ENCODE peak calls at places on chromosomes 1 and 21, in ten cellular contexts. N, I, V, P, C, U, Z, J, F and T are unnamed samples.

GRCh38 chr21:45306453-45306831 is 18.7 kb upstream of the POFUT2 start:
- DNase-seq in I (no peak), N (no peak), P (no peak), V (no peak), U (no peak), F (no peak), J (no peak), C (no peak), Z (no peak), T (no peak)

GRCh38 chr1:243939167-243939848 is 89.3 kb upstream of the AKT3 start:
- DNase-seq in J (peak), F (peak), N (no peak), C (no peak), I (no peak), U (no peak), V (no peak), Z (no peak), P (peak), T (no peak)

GRCh38 chr1:79188371-79188770 is 181.8 kb upstream of the ADGRL4 start:
- DNase-seq in C (no peak), V (no peak), F (no peak), Z (no peak), U (no peak), J (peak), I (peak), P (peak), N (peak), T (no peak)

GRCh38 chr1:117770981-117771531 is 158.4 kb downstream of the GDAP2 start:
- DNase-seq in F (no peak), J (no peak), Z (no peak), N (no peak), V (no peak), C (no peak), P (no peak), I (no peak), U (no peak), T (no peak)

GRCh38 chr1:48817505-48818114 is 40.9 kb upstream of the BEND5 start:
- DNase-seq in C (peak), Z (peak), V (peak), J (peak), P (peak), F (peak), I (peak), U (no peak), N (peak), T (peak)

GRCh38 chr1:111656093-111657017 is 36.8 kb downstream of the RAP1A start:
- DNase-seq in U (no peak), F (peak), V (peak), Z (peak), I (peak), J (peak), N (peak), P (peak), C (no peak), T (no peak)

GRCh38 chr1:246794261-246795093 is 70.3 kb downstream of the SCCPDH start:
- DNase-seq in F (peak), V (no peak), I (no peak), Z (no peak), C (no peak), N (no peak), J (no peak), P (peak), U (no peak), T (no peak)

GRCh38 chr21:33552093-33552998 is 9.5 kb downstream of the SON start:
- DNase-seq in I (no peak), U (no peak), Z (no peak), J (no peak), P (no peak), N (no peak), V (no peak), F (no peak), C (no peak), T (no peak)

GRCh38 chr1:13807213-13807612 is 107.2 kb downstream of the PRDM2 start:
- DNase-seq in Z (peak), P (no peak), C (peak), F (peak), N (no peak), J (peak), U (no peak), I (peak), V (no peak), T (no peak)

GRCh38 chr1:1088036-1088800 is 14.1 kb upstream of the RNF223 start:
- DNase-seq in P (no peak), I (no peak), N (no peak), F (no peak), Z (no peak), J (no peak), V (no peak), C (peak), U (no peak), T (no peak)

GRCh38 chr21:34141373-34141772 is 68.0 kb downstream of the MRPS6 start:
- DNase-seq in N (no peak), U (no peak), Z (no peak), F (no peak), C (no peak), I (no peak), J (no peak), P (no peak), V (no peak), T (no peak)

GRCh38 chr1:217273866-217274265 is 357.0 kb downstream of the GPATCH2 start:
- DNase-seq in I (no peak), N (no peak), U (no peak), F (no peak), V (no peak), P (no peak), J (peak), Z (no peak), C (no peak), T (no peak)

GRCh38 chr1:92310185-92310597 is 11.3 kb downstream of the RPAP2 start:
- DNase-seq in P (peak), N (no peak), V (peak), F (no peak), I (peak), C (no peak), J (peak), U (no peak), Z (no peak), T (no peak)

GRCh38 chr1:201599548-201599947 is 60.6 kb downstream of the NAV1 start:
- DNase-seq in N (no peak), V (no peak), J (no peak), F (no peak), I (no peak), Z (no peak), P (no peak), C (no peak), U (no peak), T (no peak)

GRCh38 chr1:109980324-109981127 is 4.0 kb upstream of the AHCYL1 start:
- DNase-seq in C (no peak), N (peak), U (no peak), F (peak), I (peak), J (no peak), V (no peak), Z (peak), P (no peak), T (no peak)

GRCh38 chr1:119911775-119912174 is 15.5 kb upstream of the ADAM30 start:
- DNase-seq in F (no peak), U (no peak), N (no peak), J (no peak), Z (no peak), P (no peak), C (no peak), I (no peak), V (no peak), T (no peak)

GRCh38 chr1:3327936-3328590 is 126.4 kb upstream of the ARHGEF16 start:
- DNase-seq in J (peak), P (no peak), N (no peak), F (no peak), V (no peak), U (no peak), I (no peak), C (no peak), Z (no peak), T (no peak)

GRCh38 chr1:86137458-86137857 is 19.1 kb downstream of the COL24A1 start:
- DNase-seq in P (peak), U (no peak), C (no peak), I (no peak), F (peak), V (peak), J (peak), Z (no peak), N (no peak), T (no peak)

GRCh38 chr1:183922197-183922596 is 115.3 kb downstream of the COLGALT2 start:
- DNase-seq in N (no peak), P (no peak), F (no peak), Z (no peak), V (no peak), C (no peak), U (no peak), I (no peak), J (no peak), T (no peak)
- TF ChIP-seq CTCF in N (peak), P (peak), F (no peak), Z (no peak), V (peak), C (no peak), U (no peak), I (peak), J (peak), T (no peak)

GRCh38 chr1:93732514-93732913 is 50.9 kb upstream of the BCAR3 start:
- DNase-seq in I (no peak), N (no peak), Z (no peak), J (no peak), F (no peak), U (no peak), P (no peak), C (no peak), V (no peak), T (no peak)
- TF ChIP-seq CTCF in I (peak), N (peak), Z (no peak), J (peak), F (no peak), U (no peak), P (peak), C (no peak), V (no peak), T (no peak)

DNA sequence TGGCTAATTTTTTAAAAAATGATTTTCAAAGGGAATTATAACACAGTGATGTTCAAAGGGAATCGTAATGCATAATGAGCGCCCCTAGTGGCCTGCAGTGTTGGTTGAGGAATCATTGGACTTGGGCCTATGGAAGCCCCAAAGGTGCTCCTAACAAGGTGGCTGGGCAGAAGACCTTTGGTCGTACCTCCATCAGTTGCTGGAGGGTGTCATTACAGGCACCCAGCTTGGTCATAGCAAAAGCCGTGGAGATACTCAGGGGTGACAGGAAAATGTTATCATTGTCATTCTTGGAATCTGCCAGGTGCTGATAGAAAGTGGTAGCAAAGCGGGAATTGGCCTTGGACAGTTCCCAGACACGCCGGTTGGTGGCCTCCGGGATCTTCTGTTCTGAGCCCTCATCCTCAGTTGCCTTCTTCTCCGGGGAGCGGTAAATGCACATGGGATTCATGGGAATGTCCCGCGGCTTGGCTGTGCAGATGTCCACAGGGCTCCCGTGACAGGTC is 2.7 kb downstream of the SERPINC1 start:
- DNase-seq in J (peak), P (no peak), N (peak), C (peak), V (peak), Z (peak), U (no peak), I (peak), F (peak), T (no peak)
- TF ChIP-seq CTCF in J (peak), P (peak), N (peak), C (peak), V (peak), Z (peak), U (no peak), I (peak), F (peak), T (no peak)

GRCh38 chr21:17900990-17901385 is 81.8 kb upstream of the C21orf91 start:
- DNase-seq in U (no peak), P (no peak), J (no peak), I (no peak), C (no peak), N (no peak), F (no peak), Z (no peak), V (no peak), T (no peak)

GRCh38 chr21:17903929-17904639 is 84.9 kb upstream of the C21orf91 start:
- DNase-seq in J (peak), C (no peak), P (peak), I (no peak), F (no peak), V (no peak), U (no peak), N (no peak), Z (no peak), T (no peak)

GRCh38 chr21:17901458-17902092 is 82.4 kb upstream of the C21orf91 start:
- DNase-seq in Z (no peak), P (peak), I (peak), C (no peak), J (no peak), F (no peak), N (no peak), V (no peak), U (no peak), T (no peak)

GRCh38 chr21:17900281-17900989 is 81.3 kb upstream of the C21orf91 start:
- DNase-seq in F (no peak), N (no peak), J (no peak), I (no peak), V (no peak), U (no peak), P (no peak), Z (peak), C (no peak), T (no peak)

GRCh38 chr21:17903029-17903806 is 84.1 kb upstream of the C21orf91 start:
- DNase-seq in I (peak), F (no peak), P (peak), Z (no peak), U (no peak), N (no peak), V (peak), C (no peak), J (peak), T (no peak)
- TF ChIP-seq CTCF in I (no peak), F (no peak), P (no peak), Z (peak), U (no peak), N (peak), V (peak), C (peak), J (no peak), T (no peak)

GRCh38 chr1:43436371-43436770 is 17.4 kb downstream of the HYI start:
- DNase-seq in Z (no peak), I (no peak), J (no peak), N (no peak), V (no peak), P (peak), C (no peak), F (no peak), U (no peak), T (no peak)

GRCh38 chr1:43432907-43433306 is 20.8 kb downstream of the HYI start:
- DNase-seq in P (no peak), J (no peak), C (no peak), U (no peak), N (no peak), Z (no peak), I (no peak), F (no peak), V (no peak), T (no peak)

GRCh38 chr1:43437031-43437973 is 16.4 kb downstream of the HYI start:
- DNase-seq in Z (no peak), P (no peak), F (no peak), N (no peak), I (no peak), U (no peak), V (no peak), C (no peak), J (no peak), T (peak)

GRCh38 chr1:43434256-43434655 is 19.5 kb downstream of the HYI start:
- DNase-seq in V (no peak), U (no peak), C (no peak), P (no peak), N (no peak), Z (no peak), J (no peak), F (no peak), I (no peak), T (no peak)

GRCh38 chr1:43435146-43436145 is 18.3 kb downstream of the HYI start:
- DNase-seq in V (no peak), I (no peak), N (no peak), F (no peak), C (no peak), U (no peak), J (peak), P (peak), Z (no peak), T (no peak)
- TF ChIP-seq CTCF in V (no peak), I (no peak), N (no peak), F (no peak), C (no peak), U (no peak), J (no peak), P (no peak), Z (no peak), T (no peak)

GRCh38 chr1:152878042-152878441 is at the start of gene SMCP:
- DNase-seq in J (no peak), C (no peak), I (peak), U (no peak), F (peak), V (no peak), N (no peak), Z (peak), P (no peak), T (no peak)
- TF ChIP-seq CTCF in J (no peak), C (peak), I (peak), U (no peak), F (no peak), V (peak), N (peak), Z (peak), P (no peak), T (no peak)

GRCh38 chr1:8813016-8813763 is 4.2 kb downstream of the RERE start:
- DNase-seq in F (no peak), Z (no peak), J (peak), N (no peak), I (no peak), P (peak), U (no peak), C (no peak), V (no peak), T (no peak)

GRCh38 chr1:8815582-8816285 is 1.7 kb downstream of the RERE start:
- DNase-seq in F (no peak), N (no peak), I (no peak), J (peak), U (no peak), V (no peak), Z (no peak), P (peak), C (no peak), T (no peak)

GRCh38 chr1:8813991-8814390 is 3.4 kb downstream of the RERE start:
- DNase-seq in F (no peak), U (no peak), C (no peak), J (no peak), N (no peak), Z (no peak), V (no peak), I (no peak), P (peak), T (no peak)

GRCh38 chr1:8816306-8816705 is 1.1 kb downstream of the RERE start:
- DNase-seq in J (peak), V (no peak), Z (no peak), C (no peak), I (no peak), U (no peak), F (no peak), N (no peak), P (peak), T (no peak)

GRCh38 chr1:8814870-8815269 is 2.6 kb downstream of the RERE start:
- DNase-seq in I (no peak), C (no peak), F (no peak), U (no peak), Z (no peak), P (no peak), J (no peak), N (no peak), V (no peak), T (no peak)
- TF ChIP-seq CTCF in I (no peak), C (peak), F (peak), U (no peak), Z (no peak), P (no peak), J (no peak), N (peak), V (peak), T (no peak)

DNA sequence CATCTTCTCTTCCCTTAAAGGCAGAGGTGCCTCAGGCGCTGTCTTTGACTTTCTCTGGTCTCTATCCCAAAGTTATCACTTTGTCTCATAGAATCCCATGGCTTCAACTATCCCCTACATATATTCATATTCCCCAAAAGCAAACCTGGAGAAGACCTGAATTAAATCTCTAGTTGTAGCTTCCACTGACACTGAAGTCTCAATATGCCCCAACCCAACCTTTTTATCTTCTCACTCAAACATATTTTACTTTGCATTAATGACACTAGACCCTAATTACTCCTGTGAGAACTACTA is 354.5 kb upstream of the DUSP10 start:
- DNase-seq in C (no peak), U (no peak), J (no peak), P (no peak), F (no peak), I (no peak), Z (no peak), N (no peak), V (no peak), T (no peak)
- TF ChIP-seq CTCF in C (no peak), U (no peak), J (no peak), P (no peak), F (no peak), I (no peak), Z (peak), N (peak), V (no peak), T (no peak)

DNA sequence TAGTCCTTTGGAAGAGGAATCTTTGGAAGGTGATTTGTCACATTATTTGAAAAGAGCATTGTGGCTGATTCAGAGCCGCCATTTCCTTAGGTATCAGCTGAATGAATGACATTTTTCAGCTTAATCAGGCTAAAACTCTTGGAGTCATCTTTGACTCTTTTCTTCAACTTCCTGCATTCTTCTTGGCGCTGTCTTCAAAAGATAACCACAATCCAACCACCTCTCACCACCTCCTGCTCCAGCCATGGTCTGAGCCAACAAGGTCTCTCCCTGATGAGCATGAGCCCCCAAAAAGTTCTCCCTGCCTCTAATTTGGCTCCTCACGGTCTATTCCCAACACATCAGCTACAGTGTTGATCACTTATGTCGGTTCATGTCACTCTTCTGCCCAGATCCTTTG is 297.6 kb upstream of the RUNX1 start:
- DNase-seq in C (no peak), I (no peak), P (no peak), V (no peak), N (no peak), U (no peak), J (no peak), F (no peak), Z (no peak), T (no peak)
- TF ChIP-seq CTCF in C (no peak), I (no peak), P (no peak), V (no peak), N (no peak), U (no peak), J (no peak), F (no peak), Z (no peak), T (no peak)